ENCODE peak calls at places on chromosomes 13 and 19, in nine cellular contexts. L, B, U, Q, D, H, J, O and X are unnamed samples.
A peak's percentile ranks its signal among the peaks of the same experiment; 100 is the strongest.

GRCh38 chr13:48586591-48587103 is 53.8 kb upstream of the RCBTB2 start:
- DNase-seq in L (no peak), B (no peak), U (no peak), Q (no peak), D (no peak), H (no peak), J (no peak), O (no peak), X (peak; percentile 41)

GRCh38 chr13:42418184-42418583 is 146.2 kb downstream of the AKAP11 start:
- DNase-seq in L (no peak), B (no peak), U (no peak), Q (no peak), D (no peak), H (no peak), J (no peak), O (no peak), X (no peak)

GRCh38 chr13:39600766-39601165 is 2.2 kb downstream of the LHFPL6 start:
- DNase-seq in L (no peak), B (no peak), U (no peak), Q (no peak), D (no peak), H (no peak), J (no peak), O (no peak), X (no peak)

GRCh38 chr13:112753868-112754267 is 64.0 kb downstream of the ATP11A start:
- DNase-seq in L (no peak), B (no peak), U (no peak), Q (no peak), D (no peak), H (no peak), J (no peak), O (no peak), X (no peak)

GRCh38 chr13:50419896-50420295 is 404.7 kb downstream of the KCNRG start:
- DNase-seq in L (no peak), B (no peak), U (no peak), Q (no peak), D (no peak), H (no peak), J (no peak), O (no peak), X (no peak)

GRCh38 chr13:71149498-71150363 is 717.3 kb downstream of the DACH1 start:
- DNase-seq in L (peak; percentile 72), B (no peak), U (no peak), Q (no peak), D (no peak), H (no peak), J (no peak), O (no peak), X (no peak)

GRCh38 chr13:51929699-51930098 is 67.9 kb downstream of the CCDC70 start:
- DNase-seq in L (no peak), B (no peak), U (no peak), Q (no peak), D (no peak), H (no peak), J (no peak), O (no peak), X (no peak)

GRCh38 chr13:66574606-66575005 is 655.5 kb downstream of the PCDH9 start:
- DNase-seq in L (no peak), B (no peak), U (no peak), Q (no peak), D (no peak), H (no peak), J (no peak), O (no peak), X (no peak)

GRCh38 chr19:48877900-48878218 is 5.6 kb downstream of the PPP1R15A start:
- DNase-seq in L (no peak), B (no peak), U (no peak), Q (no peak), D (no peak), H (no peak), J (no peak), O (peak; percentile 50), X (no peak)

GRCh38 chr19:39390460-39390758 is 497 bp downstream of the PAF1 start:
- DNase-seq in L (peak; percentile 81), B (peak; percentile 82), U (peak; percentile 77), Q (no peak), D (no peak), H (no peak), J (no peak), O (peak; percentile 90), X (no peak)

GRCh38 chr19:45632468-45633196 is 6.6 kb downstream of the EML2 start:
- DNase-seq in L (peak; percentile 75), B (peak; percentile 75), U (peak; percentile 80), Q (peak; percentile 62), D (no peak), H (peak; percentile 93), J (no peak), O (peak; percentile 93), X (peak; percentile 71)

GRCh38 chr13:113774177-113775107 is 15.4 kb downstream of the TMEM255B start:
- DNase-seq in L (no peak), B (no peak), U (no peak), Q (no peak), D (no peak), H (no peak), J (no peak), O (no peak), X (no peak)

GRCh38 chr13:87671824-87672603 is 843 bp downstream of the SLITRK5 start:
- DNase-seq in L (peak; percentile 27), B (no peak), U (no peak), Q (no peak), D (no peak), H (peak; percentile 57), J (no peak), O (no peak), X (no peak)

GRCh38 chr19:13012690-13013608 is 17.7 kb downstream of the NFIX start:
- DNase-seq in L (no peak), B (peak; percentile 31), U (peak; percentile 85), Q (no peak), D (no peak), H (no peak), J (no peak), O (no peak), X (peak; percentile 35)

GRCh38 chr13:52848455-52849190 is at the start of gene PCDH8:
- DNase-seq in L (no peak), B (no peak), U (no peak), Q (no peak), D (no peak), H (peak; percentile 81), J (no peak), O (no peak), X (no peak)

GRCh38 chr13:65330287-65330686 is 1899.8 kb downstream of the PCDH9 start:
- DNase-seq in L (no peak), B (no peak), U (no peak), Q (no peak), D (no peak), H (no peak), J (no peak), O (no peak), X (no peak)

GRCh38 chr13:71869274-71869673 is 2.3 kb upstream of the DACH1 start:
- DNase-seq in L (no peak), B (no peak), U (no peak), Q (no peak), D (no peak), H (no peak), J (no peak), O (no peak), X (no peak)

GRCh38 chr19:38433268-38433733 is at the start of gene RYR1:
- DNase-seq in L (no peak), B (peak; percentile 89), U (peak; percentile 47), Q (no peak), D (no peak), H (no peak), J (no peak), O (no peak), X (peak; percentile 30)

GRCh38 chr13:75217949-75218348 is 264.0 kb downstream of the TBC1D4 start:
- DNase-seq in L (no peak), B (no peak), U (no peak), Q (peak; percentile 69), D (peak; percentile 19), H (no peak), J (no peak), O (peak; percentile 35), X (no peak)

GRCh38 chr13:32323912-32324311 is 8.6 kb downstream of the BRCA2 start:
- DNase-seq in L (no peak), B (no peak), U (no peak), Q (no peak), D (peak; percentile 69), H (no peak), J (no peak), O (no peak), X (no peak)

GRCh38 chr13:35157143-35157755 is 215.2 kb downstream of the NBEA start:
- DNase-seq in L (no peak), B (peak; percentile 20), U (peak; percentile 47), Q (no peak), D (no peak), H (peak; percentile 43), J (peak; percentile 52), O (peak; percentile 94), X (peak; percentile 67)

GRCh38 chr13:50387124-50387581 is 371.9 kb downstream of the KCNRG start:
- DNase-seq in L (peak; percentile 41), B (peak; percentile 58), U (peak; percentile 51), Q (no peak), D (no peak), H (peak; percentile 69), J (no peak), O (peak; percentile 53), X (peak; percentile 43)

GRCh38 chr19:46367434-46367833 is 20.5 kb downstream of the PPP5C start:
- DNase-seq in L (no peak), B (no peak), U (no peak), Q (no peak), D (no peak), H (no peak), J (no peak), O (no peak), X (no peak)

GRCh38 chr13:25738342-25738771 is 313.5 kb downstream of the SHISA2 start:
- DNase-seq in L (no peak), B (no peak), U (peak; percentile 30), Q (no peak), D (no peak), H (no peak), J (no peak), O (peak; percentile 27), X (no peak)

GRCh38 chr13:106242554-106242953 is 292.9 kb downstream of the EFNB2 start:
- DNase-seq in L (no peak), B (no peak), U (no peak), Q (no peak), D (no peak), H (no peak), J (no peak), O (no peak), X (no peak)

GRCh38 chr13:80096383-80096782 is 244.5 kb downstream of the SPRY2 start:
- DNase-seq in L (no peak), B (no peak), U (no peak), Q (no peak), D (no peak), H (no peak), J (no peak), O (no peak), X (no peak)

GRCh38 chr13:87680298-87680697 is 9.1 kb downstream of the SLITRK5 start:
- DNase-seq in L (no peak), B (no peak), U (no peak), Q (no peak), D (no peak), H (no peak), J (no peak), O (peak; percentile 55), X (no peak)

GRCh38 chr19:4811328-4812131 is 20.0 kb downstream of the TICAM1 start:
- DNase-seq in L (peak; percentile 89), B (peak; percentile 83), U (peak; percentile 89), Q (no peak), D (no peak), H (peak; percentile 74), J (peak; percentile 48), O (peak; percentile 77), X (peak; percentile 86)

GRCh38 chr13:22874839-22875238 is 305.9 kb upstream of the SGCG start:
- DNase-seq in L (no peak), B (no peak), U (no peak), Q (no peak), D (no peak), H (no peak), J (no peak), O (no peak), X (no peak)

GRCh38 chr19:35005256-35005977 is 5.3 kb downstream of the GRAMD1A start:
- DNase-seq in L (peak; percentile 37), B (no peak), U (no peak), Q (no peak), D (no peak), H (no peak), J (no peak), O (no peak), X (no peak)

GRCh38 chr13:68064371-68064770 is 834.2 kb upstream of the PCDH9 start:
- DNase-seq in L (no peak), B (no peak), U (no peak), Q (no peak), D (no peak), H (no peak), J (no peak), O (no peak), X (no peak)